ENCODE peak calls at places on chromosomes 2 and 18, in four cellular contexts. J is prostate gland, E is esophagus squamous epithelium, C is tibial nerve. Z is an unnamed sample. For H3K4me1, the result is how much of the 10 kb centered on the place peaks cover.

GRCh38 chr2:45734952-45735351 is 83.5 kb downstream of the PRKCE start:
- DNase-seq in J (no peak), E (no peak), C (no peak), Z (peak)

GRCh38 chr2:98730851-98731708 is at the start of gene MGAT4A:
- DNase-seq in J (peak), E (no peak), C (peak), Z (peak)

GRCh38 chr2:231393149-231394131 is 2.1 kb upstream of the B3GNT7 start:
- DNase-seq in J (no peak), E (no peak), C (no peak), Z (peak)

GRCh38 chr2:17830053-17831034 is 14.1 kb downstream of the MSGN1 start:
- DNase-seq in J (peak), E (no peak), C (peak), Z (peak)

GRCh38 chr2:107936427-107937359 is 49.6 kb upstream of the SLC5A7 start:
- DNase-seq in J (no peak), E (no peak), C (no peak), Z (no peak)

GRCh38 chr18:13530879-13531387 is 195.4 kb downstream of the FAM210A start:
- DNase-seq in J (peak), E (no peak), C (peak), Z (no peak)

GRCh38 chr2:214215107-214215506 is 195.7 kb upstream of the VWC2L start:
- DNase-seq in J (no peak), E (no peak), C (no peak), Z (no peak)

GRCh38 chr2:147495741-147496140 is 349.1 kb upstream of the ACVR2A start:
- DNase-seq in J (no peak), E (no peak), C (no peak), Z (no peak)

GRCh38 chr2:73291461-73292315 is 1.7 kb downstream of the EGR4 start:
- DNase-seq in J (no peak), E (no peak), C (no peak), Z (no peak)

GRCh38 chr2:137888845-137889244 is 75.4 kb upstream of the HNMT start:
- DNase-seq in J (no peak), E (no peak), C (no peak), Z (peak)

GRCh38 chr18:22494771-22495170 is 77.1 kb upstream of the CTAGE1 start:
- DNase-seq in J (no peak), E (no peak), C (no peak), Z (no peak)

GRCh38 chr2:6955523-6956136 is 38.4 kb downstream of the RNF144A start:
- DNase-seq in J (peak), E (no peak), C (no peak), Z (no peak)

GRCh38 chr18:74906189-74906588 is 302.8 kb downstream of the PTGR3 start:
- DNase-seq in J (no peak), E (no peak), C (no peak), Z (no peak)

GRCh38 chr2:241465543-241465942 is 42.8 kb downstream of the STK25 start:
- DNase-seq in J (no peak), E (no peak), C (no peak), Z (no peak)

GRCh38 chr2:70340921-70341765 is 39.3 kb upstream of the FAM136A start:
- DNase-seq in J (peak), E (no peak), C (no peak), Z (no peak)

GRCh38 chr2:120473522-120474271 is 127.8 kb downstream of the INHBB start:
- DNase-seq in J (peak), E (no peak), C (no peak), Z (peak)

GRCh38 chr2:62568983-62569837 is 63.2 kb upstream of the TMEM17 start:
- DNase-seq in J (no peak), E (no peak), C (no peak), Z (no peak)

GRCh38 chr18:55878224-55878623 is 290.2 kb upstream of the TCF4 start:
- DNase-seq in J (no peak), E (no peak), C (no peak), Z (no peak)

GRCh38 chr2:216109962-216110614 is 940 bp downstream of the XRCC5 start:
- DNase-seq in J (no peak), E (no peak), C (no peak), Z (no peak)

GRCh38 chr2:1556776-1557466 is 143.7 kb downstream of the TPO start:
- DNase-seq in J (no peak), E (no peak), C (peak), Z (no peak)

DNA sequence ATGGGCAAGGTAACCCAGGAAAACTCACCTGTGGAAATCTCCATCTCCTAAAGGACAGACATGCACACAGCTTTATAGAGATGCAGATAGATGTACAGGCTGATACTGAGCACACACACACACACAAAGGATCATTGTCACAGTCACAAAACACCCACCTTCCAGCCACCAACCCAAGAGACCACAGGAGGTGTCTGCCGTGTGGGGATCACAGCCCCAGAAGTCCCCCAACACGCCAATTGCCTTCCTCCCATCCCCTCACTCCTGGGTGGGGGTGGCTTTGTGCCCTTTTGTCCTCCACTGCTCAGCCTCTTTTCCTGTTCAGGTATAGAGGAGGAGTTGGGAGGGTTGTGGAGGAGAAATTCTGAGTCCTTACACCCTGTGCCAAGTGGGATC is 3.3 kb upstream of the CYP26B1 start:
- DNase-seq in J (peak), E (no peak), C (peak), Z (no peak)
- TF ChIP-seq CTCF in J (no peak), E (no peak), C (no peak), Z (no peak)

GRCh38 chr2:181419124-181419855 is 37.9 kb upstream of the ITGA4 start:
- DNase-seq in J (no peak), E (no peak), C (no peak), Z (no peak)
- H3K4me3 ChIP-seq in J (no peak), E (no peak), C (no peak), Z (no peak)

GRCh38 chr2:218291318-218291933 is 877 bp downstream of the TMBIM1 start:
- DNase-seq in J (no peak), E (no peak), C (no peak), Z (peak)
- H3K4me1 ChIP-seq in J (under half), E (half or more), C (under half), Z (under half)

DNA sequence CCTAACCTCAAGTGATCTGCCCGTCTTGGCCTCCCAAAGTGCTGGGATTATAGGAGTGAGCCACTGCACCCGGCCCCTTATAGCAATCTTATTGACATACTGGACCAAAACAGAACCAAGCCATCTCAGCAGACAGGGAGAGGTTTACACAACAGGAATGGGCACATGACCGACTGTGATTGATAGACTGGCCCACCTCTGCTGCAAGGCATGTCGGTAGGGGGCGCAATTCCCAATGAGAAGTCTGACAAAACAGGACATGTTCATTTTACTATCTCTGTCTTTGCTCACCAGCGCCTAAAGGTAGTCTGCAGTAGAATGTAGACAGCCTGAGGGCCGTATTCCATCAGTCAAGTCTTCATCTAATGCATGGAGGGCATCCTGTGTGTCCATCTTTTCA is 2.0 kb downstream of the LYPD6B start:
- DNase-seq in J (no peak), E (no peak), C (no peak), Z (no peak)
- TF ChIP-seq CTCF in J (no peak), E (no peak), C (peak), Z (peak)

GRCh38 chr18:48940854-48941531 is 9.8 kb downstream of the SMAD7 start:
- DNase-seq in J (no peak), E (no peak), C (no peak), Z (no peak)

GRCh38 chr18:48939368-48940097 is 11.2 kb downstream of the SMAD7 start:
- DNase-seq in J (no peak), E (no peak), C (peak), Z (no peak)

GRCh38 chr18:48941672-48942071 is 9.1 kb downstream of the SMAD7 start:
- DNase-seq in J (no peak), E (no peak), C (no peak), Z (no peak)

GRCh38 chr18:48937869-48938750 is 12.7 kb downstream of the SMAD7 start:
- DNase-seq in J (no peak), E (no peak), C (no peak), Z (no peak)

DNA sequence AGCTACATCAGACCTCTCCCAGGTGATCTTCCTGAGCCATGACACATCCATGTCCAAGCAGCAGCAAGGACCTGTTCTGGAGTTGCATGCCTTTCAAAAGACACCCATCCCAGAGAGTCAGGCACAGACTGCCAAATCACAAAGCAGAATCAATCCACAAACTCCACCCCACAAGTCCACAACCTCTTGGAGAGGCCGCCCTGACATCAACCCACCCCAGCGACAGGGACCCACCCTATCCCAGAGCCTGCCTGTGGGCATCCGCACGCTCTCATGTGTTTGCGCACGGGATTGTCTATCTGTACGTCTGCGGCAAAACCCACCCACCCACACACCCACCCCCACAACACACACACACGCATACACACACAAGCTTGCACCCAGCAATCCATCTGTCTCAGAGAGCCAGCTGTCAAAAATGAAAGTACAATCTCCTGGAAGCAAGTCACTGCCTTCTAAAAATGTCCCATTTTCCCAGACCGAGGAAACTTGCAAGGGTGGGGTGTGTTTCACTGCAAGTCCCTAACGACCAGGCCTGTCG is 11.9 kb downstream of the SMAD7 start:
- DNase-seq in J (no peak), E (no peak), C (no peak), Z (no peak)
- H3K4me3 ChIP-seq in J (peak), E (peak), C (peak), Z (no peak)